ENCODE peak calls at places on chromosomes 5 and 9, in nine cellular contexts. One of them, this sample, is unnamed.

GRCh38 chr5:98570661-98571181 is 202.7 kb upstream of the RGMB start:
- DNase-seq in A549: no peak
- DNase-seq in endothelial cell of umbilical vein: peak
- DNase-seq in sigmoid colon: no peak
- DNase-seq in CD4-positive, alpha-beta memory T cell: no peak
- DNase-seq in astrocyte: peak
- DNase-seq in brain microvascular endothelial cell: peak
- DNase-seq in small intestine: no peak
- DNase-seq in HepG2: no peak
- DNase-seq in this sample: no peak

GRCh38 chr9:76219555-76220151 is 174.6 kb downstream of the RFK start:
- DNase-seq in HepG2: no peak
- DNase-seq in small intestine: no peak
- DNase-seq in astrocyte: no peak
- DNase-seq in A549: peak
- DNase-seq in endothelial cell of umbilical vein: no peak
- DNase-seq in sigmoid colon: no peak
- DNase-seq in CD4-positive, alpha-beta memory T cell: no peak
- DNase-seq in brain microvascular endothelial cell: peak
- DNase-seq in this sample: no peak

GRCh38 chr9:110731437-110732028 is 62.9 kb downstream of the MUSK start:
- DNase-seq in small intestine: no peak
- DNase-seq in A549: no peak
- DNase-seq in endothelial cell of umbilical vein: no peak
- DNase-seq in CD4-positive, alpha-beta memory T cell: no peak
- DNase-seq in sigmoid colon: no peak
- DNase-seq in HepG2: no peak
- DNase-seq in astrocyte: no peak
- DNase-seq in brain microvascular endothelial cell: no peak
- DNase-seq in this sample: no peak

GRCh38 chr5:146072595-146072994 is 32.8 kb downstream of the PLAC8L1 start:
- DNase-seq in brain microvascular endothelial cell: no peak
- DNase-seq in small intestine: no peak
- DNase-seq in endothelial cell of umbilical vein: no peak
- DNase-seq in HepG2: no peak
- DNase-seq in CD4-positive, alpha-beta memory T cell: no peak
- DNase-seq in astrocyte: no peak
- DNase-seq in sigmoid colon: no peak
- DNase-seq in A549: no peak
- DNase-seq in this sample: no peak

GRCh38 chr5:38793099-38793498 is 52.7 kb upstream of the OSMR start:
- DNase-seq in sigmoid colon: no peak
- DNase-seq in brain microvascular endothelial cell: no peak
- DNase-seq in endothelial cell of umbilical vein: no peak
- DNase-seq in small intestine: no peak
- DNase-seq in CD4-positive, alpha-beta memory T cell: no peak
- DNase-seq in HepG2: no peak
- DNase-seq in astrocyte: no peak
- DNase-seq in A549: no peak
- DNase-seq in this sample: no peak

GRCh38 chr9:36163049-36163839 is 5.9 kb upstream of the CCIN start:
- DNase-seq in A549: peak
- DNase-seq in small intestine: no peak
- DNase-seq in HepG2: peak
- DNase-seq in CD4-positive, alpha-beta memory T cell: no peak
- DNase-seq in endothelial cell of umbilical vein: peak
- DNase-seq in brain microvascular endothelial cell: peak
- DNase-seq in sigmoid colon: peak
- DNase-seq in astrocyte: peak
- DNase-seq in this sample: peak

GRCh38 chr9:110700953-110701352 is 32.4 kb downstream of the MUSK start:
- DNase-seq in A549: no peak
- DNase-seq in CD4-positive, alpha-beta memory T cell: no peak
- DNase-seq in brain microvascular endothelial cell: peak
- DNase-seq in astrocyte: peak
- DNase-seq in endothelial cell of umbilical vein: peak
- DNase-seq in HepG2: no peak
- DNase-seq in small intestine: no peak
- DNase-seq in sigmoid colon: no peak
- DNase-seq in this sample: peak

GRCh38 chr5:140151719-140152609 is 23.0 kb upstream of the CYSTM1 start:
- DNase-seq in A549: no peak
- DNase-seq in astrocyte: no peak
- DNase-seq in CD4-positive, alpha-beta memory T cell: no peak
- DNase-seq in small intestine: no peak
- DNase-seq in brain microvascular endothelial cell: no peak
- DNase-seq in sigmoid colon: no peak
- DNase-seq in HepG2: no peak
- DNase-seq in endothelial cell of umbilical vein: no peak
- DNase-seq in this sample: no peak

GRCh38 chr9:110864011-110864410 is 174.3 kb downstream of the LPAR1 start:
- DNase-seq in A549: no peak
- DNase-seq in CD4-positive, alpha-beta memory T cell: no peak
- DNase-seq in endothelial cell of umbilical vein: no peak
- DNase-seq in sigmoid colon: no peak
- DNase-seq in brain microvascular endothelial cell: no peak
- DNase-seq in HepG2: no peak
- DNase-seq in small intestine: no peak
- DNase-seq in astrocyte: no peak
- DNase-seq in this sample: peak

GRCh38 chr5:33662721-33663435 is 222.1 kb downstream of the TARS1 start:
- DNase-seq in HepG2: no peak
- DNase-seq in endothelial cell of umbilical vein: no peak
- DNase-seq in small intestine: no peak
- DNase-seq in A549: no peak
- DNase-seq in sigmoid colon: no peak
- DNase-seq in astrocyte: peak
- DNase-seq in brain microvascular endothelial cell: peak
- DNase-seq in CD4-positive, alpha-beta memory T cell: no peak
- DNase-seq in this sample: peak

GRCh38 chr5:135481387-135481786 is 29.2 kb upstream of the TIFAB start:
- DNase-seq in sigmoid colon: no peak
- DNase-seq in astrocyte: no peak
- DNase-seq in small intestine: no peak
- DNase-seq in HepG2: no peak
- DNase-seq in CD4-positive, alpha-beta memory T cell: no peak
- DNase-seq in A549: no peak
- DNase-seq in endothelial cell of umbilical vein: no peak
- DNase-seq in brain microvascular endothelial cell: no peak
- DNase-seq in this sample: no peak

GRCh38 chr9:99023831-99024230 is 80.1 kb downstream of the COL15A1 start:
- DNase-seq in brain microvascular endothelial cell: peak
- DNase-seq in sigmoid colon: no peak
- DNase-seq in small intestine: no peak
- DNase-seq in HepG2: no peak
- DNase-seq in astrocyte: no peak
- DNase-seq in A549: no peak
- DNase-seq in endothelial cell of umbilical vein: no peak
- DNase-seq in CD4-positive, alpha-beta memory T cell: no peak
- DNase-seq in this sample: no peak

GRCh38 chr5:126615286-126615685 is 14.5 kb downstream of the PHAX start:
- DNase-seq in small intestine: no peak
- DNase-seq in A549: no peak
- DNase-seq in endothelial cell of umbilical vein: no peak
- DNase-seq in CD4-positive, alpha-beta memory T cell: no peak
- DNase-seq in brain microvascular endothelial cell: no peak
- DNase-seq in sigmoid colon: no peak
- DNase-seq in astrocyte: no peak
- DNase-seq in HepG2: no peak
- DNase-seq in this sample: no peak

GRCh38 chr5:108171759-108172158 is 210.1 kb downstream of the FBXL17 start:
- DNase-seq in HepG2: no peak
- DNase-seq in astrocyte: no peak
- DNase-seq in sigmoid colon: no peak
- DNase-seq in brain microvascular endothelial cell: no peak
- DNase-seq in CD4-positive, alpha-beta memory T cell: no peak
- DNase-seq in endothelial cell of umbilical vein: no peak
- DNase-seq in small intestine: no peak
- DNase-seq in A549: no peak
- DNase-seq in this sample: no peak
- H3K27ac ChIP-seq in HepG2: no peak
- H3K27ac ChIP-seq in astrocyte: no peak
- H3K27ac ChIP-seq in sigmoid colon: no peak
- H3K27ac ChIP-seq in brain microvascular endothelial cell: no peak
- H3K27ac ChIP-seq in CD4-positive, alpha-beta memory T cell: no peak
- H3K27ac ChIP-seq in endothelial cell of umbilical vein: no peak
- H3K27ac ChIP-seq in small intestine: no peak
- H3K27ac ChIP-seq in A549: no peak
- H3K27ac ChIP-seq in this sample: no peak

DNA sequence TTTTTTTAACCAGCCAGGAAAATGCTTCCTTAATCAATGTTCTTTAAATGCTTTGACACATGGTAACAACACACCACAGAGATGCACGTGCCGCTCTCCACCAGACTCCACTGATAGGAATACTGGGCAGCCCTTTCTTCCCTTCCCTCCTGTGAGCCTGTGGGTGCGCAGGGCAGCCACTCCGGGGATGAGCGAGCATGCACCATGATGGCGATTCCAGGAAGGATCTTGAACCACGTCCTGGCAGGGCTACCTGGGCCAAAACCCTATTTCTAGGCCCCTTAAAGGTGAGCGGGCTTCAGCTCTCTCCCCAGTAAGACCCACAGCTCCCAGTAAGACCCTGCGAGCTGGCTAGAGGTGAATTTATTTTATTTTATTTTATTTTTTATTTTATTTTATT is 128.2 kb downstream of the MVB12B start:
- DNase-seq in CD4-positive, alpha-beta memory T cell: no peak
- DNase-seq in A549: no peak
- DNase-seq in sigmoid colon: no peak
- DNase-seq in small intestine: no peak
- DNase-seq in HepG2: no peak
- DNase-seq in astrocyte: no peak
- DNase-seq in endothelial cell of umbilical vein: no peak
- DNase-seq in brain microvascular endothelial cell: no peak
- DNase-seq in this sample: no peak
- H3K27ac ChIP-seq in CD4-positive, alpha-beta memory T cell: no peak
- H3K27ac ChIP-seq in A549: no peak
- H3K27ac ChIP-seq in sigmoid colon: no peak
- H3K27ac ChIP-seq in small intestine: no peak
- H3K27ac ChIP-seq in HepG2: no peak
- H3K27ac ChIP-seq in astrocyte: no peak
- H3K27ac ChIP-seq in endothelial cell of umbilical vein: no peak
- H3K27ac ChIP-seq in brain microvascular endothelial cell: no peak
- H3K27ac ChIP-seq in this sample: no peak

GRCh38 chr5:82347213-82347947 is 69.2 kb upstream of the RPS23 start:
- DNase-seq in HepG2: no peak
- DNase-seq in endothelial cell of umbilical vein: no peak
- DNase-seq in sigmoid colon: no peak
- DNase-seq in astrocyte: peak
- DNase-seq in small intestine: no peak
- DNase-seq in CD4-positive, alpha-beta memory T cell: no peak
- DNase-seq in brain microvascular endothelial cell: peak
- DNase-seq in A549: no peak
- DNase-seq in this sample: no peak
- H3K27ac ChIP-seq in HepG2: no peak
- H3K27ac ChIP-seq in endothelial cell of umbilical vein: no peak
- H3K27ac ChIP-seq in sigmoid colon: peak
- H3K27ac ChIP-seq in astrocyte: peak
- H3K27ac ChIP-seq in small intestine: no peak
- H3K27ac ChIP-seq in CD4-positive, alpha-beta memory T cell: no peak
- H3K27ac ChIP-seq in brain microvascular endothelial cell: peak
- H3K27ac ChIP-seq in A549: no peak
- H3K27ac ChIP-seq in this sample: no peak

DNA sequence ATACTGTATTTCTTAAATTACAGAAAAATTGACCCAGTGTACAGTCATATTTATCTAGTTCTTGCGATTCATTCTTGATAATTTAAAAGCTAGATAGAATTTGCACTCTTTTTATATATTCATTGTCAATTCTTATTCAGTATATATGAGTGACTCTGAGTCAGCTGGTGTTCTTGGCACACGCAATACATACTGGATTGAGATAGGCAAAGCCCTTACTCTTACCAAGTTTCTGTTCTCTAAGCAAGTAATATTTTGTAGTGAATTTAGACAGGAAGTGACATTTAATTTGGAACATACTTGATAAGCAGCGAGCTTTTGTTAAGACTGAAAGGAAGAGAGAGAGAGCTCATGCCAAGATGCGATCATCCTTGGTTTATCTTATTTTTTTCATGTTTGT is 57.7 kb downstream of the GPBP1 start:
- DNase-seq in small intestine: no peak
- DNase-seq in endothelial cell of umbilical vein: peak
- DNase-seq in HepG2: no peak
- DNase-seq in CD4-positive, alpha-beta memory T cell: no peak
- DNase-seq in sigmoid colon: no peak
- DNase-seq in A549: no peak
- DNase-seq in astrocyte: peak
- DNase-seq in brain microvascular endothelial cell: peak
- DNase-seq in this sample: no peak
- H3K27ac ChIP-seq in small intestine: no peak
- H3K27ac ChIP-seq in endothelial cell of umbilical vein: peak
- H3K27ac ChIP-seq in HepG2: no peak
- H3K27ac ChIP-seq in CD4-positive, alpha-beta memory T cell: no peak
- H3K27ac ChIP-seq in sigmoid colon: no peak
- H3K27ac ChIP-seq in A549: no peak
- H3K27ac ChIP-seq in astrocyte: no peak
- H3K27ac ChIP-seq in brain microvascular endothelial cell: no peak
- H3K27ac ChIP-seq in this sample: no peak

DNA sequence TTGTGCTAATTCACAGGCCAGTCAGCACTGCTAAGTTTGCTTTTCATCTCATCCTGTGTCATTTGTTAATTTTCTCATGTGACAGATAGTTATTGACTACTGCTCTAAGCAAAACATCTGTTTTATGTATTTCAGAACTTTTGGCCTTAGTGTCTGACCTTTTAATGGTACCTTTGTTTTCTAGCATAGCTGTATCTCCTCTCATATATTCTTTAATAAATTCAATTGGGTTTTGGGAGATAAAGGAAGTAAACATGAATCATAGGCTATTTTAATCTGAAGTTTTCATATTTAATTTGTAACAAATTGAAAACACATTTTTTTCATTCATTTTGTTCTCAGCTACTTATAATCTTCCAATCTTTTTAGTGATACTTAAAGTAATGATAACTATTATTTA is 13.1 kb downstream of the NDUFAF2 start:
- DNase-seq in small intestine: no peak
- DNase-seq in brain microvascular endothelial cell: no peak
- DNase-seq in sigmoid colon: no peak
- DNase-seq in CD4-positive, alpha-beta memory T cell: no peak
- DNase-seq in astrocyte: no peak
- DNase-seq in endothelial cell of umbilical vein: no peak
- DNase-seq in A549: no peak
- DNase-seq in HepG2: no peak
- DNase-seq in this sample: no peak
- H3K27ac ChIP-seq in small intestine: no peak
- H3K27ac ChIP-seq in brain microvascular endothelial cell: no peak
- H3K27ac ChIP-seq in sigmoid colon: no peak
- H3K27ac ChIP-seq in CD4-positive, alpha-beta memory T cell: no peak
- H3K27ac ChIP-seq in astrocyte: no peak
- H3K27ac ChIP-seq in endothelial cell of umbilical vein: no peak
- H3K27ac ChIP-seq in A549: no peak
- H3K27ac ChIP-seq in HepG2: no peak
- H3K27ac ChIP-seq in this sample: no peak

GRCh38 chr9:114058688-114059046 is 19.4 kb downstream of the AMBP start:
- DNase-seq in endothelial cell of umbilical vein: no peak
- DNase-seq in A549: no peak
- DNase-seq in astrocyte: no peak
- DNase-seq in small intestine: no peak
- DNase-seq in CD4-positive, alpha-beta memory T cell: no peak
- DNase-seq in HepG2: peak
- DNase-seq in brain microvascular endothelial cell: no peak
- DNase-seq in sigmoid colon: no peak
- DNase-seq in this sample: no peak
- H3K27ac ChIP-seq in endothelial cell of umbilical vein: no peak
- H3K27ac ChIP-seq in A549: no peak
- H3K27ac ChIP-seq in astrocyte: no peak
- H3K27ac ChIP-seq in small intestine: no peak
- H3K27ac ChIP-seq in CD4-positive, alpha-beta memory T cell: no peak
- H3K27ac ChIP-seq in HepG2: peak
- H3K27ac ChIP-seq in brain microvascular endothelial cell: no peak
- H3K27ac ChIP-seq in sigmoid colon: no peak
- H3K27ac ChIP-seq in this sample: no peak

This sample was measured in foreskin keratinocyte.